ENCODE peak calls at places on chromosomes 1 and 21, in six cellular contexts. N, D, V, J, W and C are unnamed samples.
A peak's percentile ranks its signal among the peaks of the same experiment; 100 is the strongest.

GRCh38 chr1:203625623-203626189 is 926 bp upstream of the ATP2B4 start:
- DNase-seq in N (no peak), D (peak; percentile 55), V (no peak), J (no peak), W (no peak), C (peak; percentile 97)

GRCh38 chr1:219401723-219402431 is 211.0 kb downstream of the ZC3H11B start:
- DNase-seq in N (no peak), D (no peak), V (no peak), J (no peak), W (no peak), C (no peak)

GRCh38 chr1:43083375-43083774 is 88.7 kb downstream of the EBNA1BP2 start:
- DNase-seq in N (no peak), D (no peak), V (no peak), J (no peak), W (no peak), C (no peak)

GRCh38 chr1:153277852-153278251 is 18.4 kb downstream of the LORICRIN start:
- DNase-seq in N (no peak), D (no peak), V (no peak), J (no peak), W (no peak), C (peak; percentile 64)

GRCh38 chr1:87953109-87953508 is 624.4 kb downstream of the LMO4 start:
- DNase-seq in N (no peak), D (no peak), V (no peak), J (no peak), W (no peak), C (no peak)

GRCh38 chr1:209667701-209668100 is 7.5 kb upstream of the G0S2 start:
- DNase-seq in N (no peak), D (no peak), V (no peak), J (no peak), W (no peak), C (no peak)

GRCh38 chr1:55257958-55258357 is 42.8 kb upstream of the USP24 start:
- DNase-seq in N (no peak), D (no peak), V (no peak), J (peak; percentile 35), W (no peak), C (no peak)

GRCh38 chr21:43203523-43204080 is 34.8 kb downstream of the CRYAA start:
- DNase-seq in N (no peak), D (no peak), V (peak; percentile 27), J (no peak), W (no peak), C (no peak)

GRCh38 chr1:241647658-241648057 is 4.4 kb upstream of the WDR64 start:
- DNase-seq in N (no peak), D (no peak), V (no peak), J (no peak), W (no peak), C (peak; percentile 88)

GRCh38 chr1:23114424-23115079 is 54.1 kb downstream of the LUZP1 start:
- DNase-seq in N (no peak), D (no peak), V (no peak), J (peak; percentile 40), W (no peak), C (peak; percentile 77)

GRCh38 chr1:226908913-226909312 is 31.2 kb upstream of the COQ8A start:
- DNase-seq in N (no peak), D (no peak), V (peak; percentile 13), J (no peak), W (no peak), C (no peak)

GRCh38 chr1:206742702-206743383 is 27.7 kb upstream of the IL19 start:
- DNase-seq in N (no peak), D (no peak), V (no peak), J (no peak), W (no peak), C (no peak)

GRCh38 chr21:46120301-46121285 is 22.7 kb downstream of the COL6A2 start:
- DNase-seq in N (peak; percentile 11), D (peak; percentile 7), V (peak; percentile 64), J (no peak), W (peak; percentile 50), C (no peak)

GRCh38 chr1:182279724-182280506 is 111.7 kb downstream of the GLUL start:
- DNase-seq in N (no peak), D (no peak), V (no peak), J (no peak), W (no peak), C (no peak)

GRCh38 chr1:147238053-147238902 is 4.2 kb upstream of the CHD1L start:
- DNase-seq in N (no peak), D (no peak), V (no peak), J (no peak), W (no peak), C (peak; percentile 81)

GRCh38 chr1:167312871-167313270 is 92.2 kb downstream of the POU2F1 start:
- DNase-seq in N (no peak), D (no peak), V (no peak), J (peak; percentile 3), W (no peak), C (peak; percentile 35)

GRCh38 chr1:214058071-214058470 is 70.3 kb downstream of the PROX1 start:
- DNase-seq in N (no peak), D (no peak), V (no peak), J (no peak), W (no peak), C (no peak)
- H3K4me3 ChIP-seq in N (no peak overlapping the region), D (no peak overlapping the region), V (no peak overlapping the region), J (no peak overlapping the region), W (no peak overlapping the region), C (no peak overlapping the region)

GRCh38 chr1:89999628-90000027 is 4.7 kb downstream of the ZNF326 start:
- DNase-seq in N (no peak), D (no peak), V (no peak), J (no peak), W (no peak), C (no peak)

GRCh38 chr1:89999208-89999607 is 4.3 kb downstream of the ZNF326 start:
- DNase-seq in N (no peak), D (no peak), V (no peak), J (no peak), W (no peak), C (no peak)

GRCh38 chr1:89996415-89997110 is 1.7 kb downstream of the ZNF326 start:
- DNase-seq in N (no peak), D (no peak), V (no peak), J (no peak), W (no peak), C (no peak)

GRCh38 chr1:89998306-89998705 is 3.4 kb downstream of the ZNF326 start:
- DNase-seq in N (no peak), D (no peak), V (no peak), J (peak; percentile 34), W (no peak), C (no peak)

DNA sequence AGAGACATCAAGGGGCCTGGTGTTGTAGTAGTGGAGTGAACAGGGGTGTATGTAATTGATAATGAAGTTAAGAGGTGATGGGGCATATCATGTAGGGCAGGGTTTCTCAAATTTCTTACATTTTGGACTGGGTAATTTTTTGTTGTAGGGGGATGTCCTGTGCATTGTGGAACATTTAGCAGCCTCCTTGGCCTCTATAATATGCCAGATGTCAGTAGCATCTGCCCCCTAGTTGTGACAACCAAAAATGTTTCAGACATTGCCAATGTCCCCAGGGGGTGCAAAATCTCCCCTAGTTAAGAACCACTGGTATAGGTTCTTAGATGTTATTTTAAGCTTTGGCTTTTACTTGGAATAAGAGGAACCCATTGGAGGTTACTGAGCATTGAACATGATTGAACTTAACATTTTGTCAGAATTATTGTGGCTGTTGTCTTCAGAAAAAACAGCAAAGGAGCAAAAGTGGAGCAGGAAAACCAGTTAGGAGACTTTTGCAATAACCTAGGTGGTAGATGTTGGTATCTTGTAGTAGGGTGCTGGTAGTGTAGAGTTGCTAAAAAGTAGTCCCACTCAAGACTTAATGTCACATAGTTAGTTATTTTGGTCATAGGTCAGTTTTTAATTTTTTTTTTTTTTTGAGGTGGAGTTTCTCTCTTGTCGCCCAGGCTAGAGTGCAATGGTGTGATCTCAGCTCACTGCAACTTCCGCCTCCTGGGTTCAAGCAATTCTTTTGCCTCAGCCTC is 6.2 kb downstream of the ZNF326 start:
- DNase-seq in N (no peak), D (no peak), V (no peak), J (no peak), W (no peak), C (no peak)
- TF ChIP-seq CTCF in N (no peak), D (no peak), V (no peak), J (no peak), W (no peak), C (no peak)

DNA sequence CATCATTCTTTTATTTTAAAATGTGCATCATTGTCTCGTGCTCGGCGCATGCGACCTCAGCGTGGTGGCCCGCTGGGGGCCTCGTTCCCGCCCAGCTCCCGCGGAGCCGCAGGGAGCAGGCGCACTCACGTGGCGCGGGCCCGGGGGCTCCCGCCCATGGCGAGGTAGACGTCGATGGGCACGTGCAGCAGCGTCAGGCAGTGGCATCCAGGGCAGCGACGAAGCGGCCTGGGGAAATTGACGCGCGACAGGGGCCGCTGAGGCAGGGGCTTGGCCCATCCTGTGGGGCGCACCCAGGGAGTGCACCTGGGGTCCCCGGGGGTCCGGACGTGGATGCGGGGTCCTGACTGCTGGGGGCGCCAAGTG is 994 bp downstream of the FAM229A start:
- DNase-seq in N (peak; percentile 62), D (no peak), V (no peak), J (no peak), W (no peak), C (no peak)
- H3K4me3 ChIP-seq in N (peak overlapping the region; percentile 50), D (no peak overlapping the region), V (peak overlapping the region; percentile 36), J (no peak overlapping the region), W (peak overlapping the region; percentile 24), C (peak overlapping the region; percentile 40)

DNA sequence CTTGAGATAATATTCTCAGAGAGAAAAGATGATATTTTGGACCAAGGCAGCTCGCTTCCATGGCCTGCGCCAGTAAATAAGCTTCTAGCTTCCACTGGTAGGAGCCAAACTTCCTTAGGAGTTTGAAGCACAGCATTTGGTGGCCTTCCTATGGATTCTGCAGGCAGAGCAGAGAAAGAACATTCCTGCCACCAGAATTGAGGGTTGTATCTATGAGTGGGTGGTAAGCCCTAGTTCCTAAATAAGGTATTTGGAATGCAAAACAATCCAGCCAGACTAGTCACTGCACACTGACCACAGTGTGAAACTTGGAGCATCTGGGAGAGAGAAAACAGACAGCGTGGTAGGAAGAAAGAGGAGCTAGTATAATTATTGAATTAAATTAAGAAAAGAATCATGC is 54.1 kb upstream of the BCAR3 start:
- DNase-seq in N (no peak), D (no peak), V (no peak), J (peak; percentile 90), W (no peak), C (peak; percentile 75)
- TF ChIP-seq CTCF in N (no peak), D (no peak), V (no peak), J (peak; percentile 54), W (no peak), C (no peak)